ENCODE peak calls at places on chromosomes 13 and 19, in eight cellular contexts. One of them, this sample, is unnamed.

GRCh38 chr19:47035127-47035494 is 13.3 kb downstream of the TMEM160 start:
- DNase-seq in right cardiac atrium: no peak
- DNase-seq in A549: no peak
- DNase-seq in heart right ventricle: no peak
- DNase-seq in endodermal cell: peak
- DNase-seq in psoas muscle: no peak
- DNase-seq in ascending aorta: no peak
- DNase-seq in aorta: no peak
- DNase-seq in this sample: no peak

GRCh38 chr13:66534561-66534960 is 695.6 kb downstream of the PCDH9 start:
- DNase-seq in right cardiac atrium: no peak
- DNase-seq in A549: no peak
- DNase-seq in heart right ventricle: no peak
- DNase-seq in endodermal cell: no peak
- DNase-seq in psoas muscle: no peak
- DNase-seq in ascending aorta: no peak
- DNase-seq in aorta: no peak
- DNase-seq in this sample: no peak

GRCh38 chr13:51793570-51794273 is 10.2 kb downstream of the DHRS12 start:
- DNase-seq in right cardiac atrium: no peak
- DNase-seq in A549: no peak
- DNase-seq in heart right ventricle: no peak
- DNase-seq in endodermal cell: no peak
- DNase-seq in psoas muscle: no peak
- DNase-seq in ascending aorta: no peak
- DNase-seq in aorta: no peak
- DNase-seq in this sample: peak

GRCh38 chr19:35013820-35014754 is 14.0 kb downstream of the GRAMD1A start:
- DNase-seq in right cardiac atrium: no peak
- DNase-seq in A549: no peak
- DNase-seq in heart right ventricle: no peak
- DNase-seq in endodermal cell: no peak
- DNase-seq in psoas muscle: no peak
- DNase-seq in ascending aorta: no peak
- DNase-seq in aorta: no peak
- DNase-seq in this sample: no peak

GRCh38 chr13:34025746-34026145 is 207.8 kb downstream of the RFC3 start:
- DNase-seq in right cardiac atrium: no peak
- DNase-seq in A549: no peak
- DNase-seq in heart right ventricle: no peak
- DNase-seq in endodermal cell: no peak
- DNase-seq in psoas muscle: no peak
- DNase-seq in ascending aorta: no peak
- DNase-seq in aorta: no peak
- DNase-seq in this sample: no peak

GRCh38 chr13:27709779-27710178 is 82.5 kb upstream of the GSX1 start:
- DNase-seq in right cardiac atrium: no peak
- DNase-seq in A549: no peak
- DNase-seq in heart right ventricle: no peak
- DNase-seq in endodermal cell: no peak
- DNase-seq in psoas muscle: no peak
- DNase-seq in ascending aorta: no peak
- DNase-seq in aorta: no peak
- DNase-seq in this sample: no peak

GRCh38 chr19:48991823-48992570 is 1.1 kb downstream of the GYS1 start:
- DNase-seq in right cardiac atrium: peak
- DNase-seq in A549: peak
- DNase-seq in heart right ventricle: peak
- DNase-seq in endodermal cell: peak
- DNase-seq in psoas muscle: peak
- DNase-seq in ascending aorta: no peak
- DNase-seq in aorta: peak
- DNase-seq in this sample: peak

GRCh38 chr19:44587863-44588752 is 25.3 kb upstream of the IGSF23 start:
- DNase-seq in right cardiac atrium: no peak
- DNase-seq in A549: peak
- DNase-seq in heart right ventricle: no peak
- DNase-seq in endodermal cell: no peak
- DNase-seq in psoas muscle: no peak
- DNase-seq in ascending aorta: no peak
- DNase-seq in aorta: no peak
- DNase-seq in this sample: peak

GRCh38 chr13:59747529-59747928 is 416.2 kb downstream of the DIAPH3 start:
- DNase-seq in right cardiac atrium: no peak
- DNase-seq in A549: no peak
- DNase-seq in heart right ventricle: no peak
- DNase-seq in endodermal cell: no peak
- DNase-seq in psoas muscle: no peak
- DNase-seq in ascending aorta: no peak
- DNase-seq in aorta: no peak
- DNase-seq in this sample: no peak

GRCh38 chr19:54448037-54448773 is 794 bp upstream of the LENG8 start:
- DNase-seq in right cardiac atrium: peak
- DNase-seq in A549: peak
- DNase-seq in heart right ventricle: peak
- DNase-seq in endodermal cell: peak
- DNase-seq in psoas muscle: peak
- DNase-seq in ascending aorta: no peak
- DNase-seq in aorta: peak
- DNase-seq in this sample: no peak

GRCh38 chr19:29576761-29577661 is 29.1 kb upstream of the POP4 start:
- DNase-seq in right cardiac atrium: no peak
- DNase-seq in A549: no peak
- DNase-seq in heart right ventricle: no peak
- DNase-seq in endodermal cell: no peak
- DNase-seq in psoas muscle: no peak
- DNase-seq in ascending aorta: no peak
- DNase-seq in aorta: no peak
- DNase-seq in this sample: no peak

GRCh38 chr13:31556376-31556775 is 182.9 kb upstream of the RXFP2 start:
- DNase-seq in right cardiac atrium: no peak
- DNase-seq in A549: no peak
- DNase-seq in heart right ventricle: no peak
- DNase-seq in endodermal cell: no peak
- DNase-seq in psoas muscle: no peak
- DNase-seq in ascending aorta: no peak
- DNase-seq in aorta: no peak
- DNase-seq in this sample: no peak

GRCh38 chr13:111403266-111403665 is 82.8 kb downstream of the TEX29 start:
- DNase-seq in right cardiac atrium: no peak
- DNase-seq in A549: no peak
- DNase-seq in heart right ventricle: no peak
- DNase-seq in endodermal cell: no peak
- DNase-seq in psoas muscle: no peak
- DNase-seq in ascending aorta: no peak
- DNase-seq in aorta: no peak
- DNase-seq in this sample: no peak

GRCh38 chr13:23488442-23488841 is 54.9 kb upstream of the SACS start:
- DNase-seq in right cardiac atrium: no peak
- DNase-seq in A549: no peak
- DNase-seq in heart right ventricle: peak
- DNase-seq in endodermal cell: no peak
- DNase-seq in psoas muscle: no peak
- DNase-seq in ascending aorta: no peak
- DNase-seq in aorta: no peak
- DNase-seq in this sample: peak

GRCh38 chr13:66265446-66265845 is 964.7 kb downstream of the PCDH9 start:
- DNase-seq in right cardiac atrium: no peak
- DNase-seq in A549: no peak
- DNase-seq in heart right ventricle: no peak
- DNase-seq in endodermal cell: no peak
- DNase-seq in psoas muscle: no peak
- DNase-seq in ascending aorta: no peak
- DNase-seq in aorta: no peak
- DNase-seq in this sample: no peak

GRCh38 chr13:95262837-95263381 is 38.3 kb downstream of the ABCC4 start:
- DNase-seq in right cardiac atrium: no peak
- DNase-seq in A549: no peak
- DNase-seq in heart right ventricle: no peak
- DNase-seq in endodermal cell: no peak
- DNase-seq in psoas muscle: no peak
- DNase-seq in ascending aorta: no peak
- DNase-seq in aorta: no peak
- DNase-seq in this sample: no peak

GRCh38 chr19:14015454-14016035 is 9.4 kb upstream of the RFX1 start:
- DNase-seq in right cardiac atrium: no peak
- DNase-seq in A549: no peak
- DNase-seq in heart right ventricle: no peak
- DNase-seq in endodermal cell: no peak
- DNase-seq in psoas muscle: no peak
- DNase-seq in ascending aorta: no peak
- DNase-seq in aorta: no peak
- DNase-seq in this sample: no peak
- H3K27ac ChIP-seq in right cardiac atrium: no peak
- H3K27ac ChIP-seq in A549: no peak
- H3K27ac ChIP-seq in heart right ventricle: no peak
- H3K27ac ChIP-seq in endodermal cell: no peak
- H3K27ac ChIP-seq in psoas muscle: no peak
- H3K27ac ChIP-seq in ascending aorta: no peak
- H3K27ac ChIP-seq in aorta: no peak
- H3K27ac ChIP-seq in this sample: no peak

GRCh38 chr13:97223711-97224461 is 1.8 kb downstream of the MBNL2 start:
- DNase-seq in right cardiac atrium: no peak
- DNase-seq in A549: peak
- DNase-seq in heart right ventricle: peak
- DNase-seq in endodermal cell: peak
- DNase-seq in psoas muscle: peak
- DNase-seq in ascending aorta: no peak
- DNase-seq in aorta: no peak
- DNase-seq in this sample: no peak
- H3K27ac ChIP-seq in right cardiac atrium: peak
- H3K27ac ChIP-seq in A549: peak
- H3K27ac ChIP-seq in heart right ventricle: peak
- H3K27ac ChIP-seq in endodermal cell: peak
- H3K27ac ChIP-seq in psoas muscle: peak
- H3K27ac ChIP-seq in ascending aorta: peak
- H3K27ac ChIP-seq in aorta: peak
- H3K27ac ChIP-seq in this sample: peak

GRCh38 chr19:5309438-5310204 is 31.0 kb downstream of the PTPRS start:
- DNase-seq in right cardiac atrium: no peak
- DNase-seq in A549: no peak
- DNase-seq in heart right ventricle: no peak
- DNase-seq in endodermal cell: peak
- DNase-seq in psoas muscle: no peak
- DNase-seq in ascending aorta: no peak
- DNase-seq in aorta: no peak
- DNase-seq in this sample: no peak

GRCh38 chr19:5312058-5312457 is 28.6 kb downstream of the PTPRS start:
- DNase-seq in right cardiac atrium: no peak
- DNase-seq in A549: no peak
- DNase-seq in heart right ventricle: no peak
- DNase-seq in endodermal cell: no peak
- DNase-seq in psoas muscle: no peak
- DNase-seq in ascending aorta: no peak
- DNase-seq in aorta: no peak
- DNase-seq in this sample: no peak

GRCh38 chr19:5306531-5306930 is 34.1 kb downstream of the PTPRS start:
- DNase-seq in right cardiac atrium: no peak
- DNase-seq in A549: no peak
- DNase-seq in heart right ventricle: no peak
- DNase-seq in endodermal cell: no peak
- DNase-seq in psoas muscle: no peak
- DNase-seq in ascending aorta: no peak
- DNase-seq in aorta: no peak
- DNase-seq in this sample: no peak

GRCh38 chr19:5307655-5308054 is 33.0 kb downstream of the PTPRS start:
- DNase-seq in right cardiac atrium: no peak
- DNase-seq in A549: no peak
- DNase-seq in heart right ventricle: no peak
- DNase-seq in endodermal cell: no peak
- DNase-seq in psoas muscle: no peak
- DNase-seq in ascending aorta: no peak
- DNase-seq in aorta: no peak
- DNase-seq in this sample: no peak

GRCh38 chr19:5308471-5309437 is 31.9 kb downstream of the PTPRS start:
- DNase-seq in right cardiac atrium: peak
- DNase-seq in A549: no peak
- DNase-seq in heart right ventricle: peak
- DNase-seq in endodermal cell: no peak
- DNase-seq in psoas muscle: no peak
- DNase-seq in ascending aorta: peak
- DNase-seq in aorta: peak
- DNase-seq in this sample: peak
- H3K27ac ChIP-seq in right cardiac atrium: peak
- H3K27ac ChIP-seq in A549: no peak
- H3K27ac ChIP-seq in heart right ventricle: peak
- H3K27ac ChIP-seq in endodermal cell: peak
- H3K27ac ChIP-seq in psoas muscle: no peak
- H3K27ac ChIP-seq in ascending aorta: peak
- H3K27ac ChIP-seq in aorta: no peak
- H3K27ac ChIP-seq in this sample: peak

GRCh38 chr19:39435499-39436349 is at the start of gene RPS16:
- DNase-seq in right cardiac atrium: peak
- DNase-seq in A549: peak
- DNase-seq in heart right ventricle: peak
- DNase-seq in endodermal cell: peak
- DNase-seq in psoas muscle: peak
- DNase-seq in ascending aorta: peak
- DNase-seq in aorta: peak
- DNase-seq in this sample: peak

GRCh38 chr19:39432677-39433025 is 3.1 kb downstream of the RPS16 start:
- DNase-seq in right cardiac atrium: no peak
- DNase-seq in A549: no peak
- DNase-seq in heart right ventricle: no peak
- DNase-seq in endodermal cell: no peak
- DNase-seq in psoas muscle: no peak
- DNase-seq in ascending aorta: no peak
- DNase-seq in aorta: no peak
- DNase-seq in this sample: no peak

GRCh38 chr19:39434123-39435076 is 1.3 kb downstream of the RPS16 start:
- DNase-seq in right cardiac atrium: no peak
- DNase-seq in A549: no peak
- DNase-seq in heart right ventricle: no peak
- DNase-seq in endodermal cell: no peak
- DNase-seq in psoas muscle: no peak
- DNase-seq in ascending aorta: no peak
- DNase-seq in aorta: no peak
- DNase-seq in this sample: no peak

GRCh38 chr19:39430675-39431593 is 4.8 kb downstream of the RPS16 start:
- DNase-seq in right cardiac atrium: peak
- DNase-seq in A549: peak
- DNase-seq in heart right ventricle: peak
- DNase-seq in endodermal cell: peak
- DNase-seq in psoas muscle: no peak
- DNase-seq in ascending aorta: peak
- DNase-seq in aorta: peak
- DNase-seq in this sample: no peak

DNA sequence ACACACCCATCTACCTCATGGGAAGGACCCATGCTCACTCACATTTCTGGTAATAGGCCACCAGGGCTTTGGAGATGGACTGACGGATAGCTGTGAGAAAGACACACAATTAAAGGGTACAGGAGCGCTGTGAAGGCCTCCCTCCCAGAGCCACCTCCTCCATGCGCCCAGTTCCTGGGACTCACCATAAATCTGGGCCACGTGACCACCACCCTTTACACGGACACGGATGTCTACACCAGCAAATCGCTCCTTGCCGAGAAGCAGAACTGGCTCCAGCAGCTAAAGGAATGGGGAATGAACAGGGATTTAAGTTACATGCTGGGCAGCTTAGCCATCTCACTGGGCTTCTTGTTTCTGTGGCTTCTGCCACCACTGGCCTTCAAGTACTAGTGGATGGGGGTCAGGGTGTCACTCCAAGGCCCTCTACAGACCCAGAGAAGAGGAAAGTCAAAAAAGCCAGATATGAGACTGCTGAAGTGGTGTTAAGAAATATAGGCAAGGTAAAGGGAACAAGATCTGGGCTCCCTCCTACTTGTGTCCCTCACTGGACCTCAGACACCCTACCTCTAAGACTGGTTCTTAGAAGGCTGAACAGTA is 2.2 kb downstream of the RPS16 start:
- DNase-seq in right cardiac atrium: no peak
- DNase-seq in A549: no peak
- DNase-seq in heart right ventricle: no peak
- DNase-seq in endodermal cell: no peak
- DNase-seq in psoas muscle: no peak
- DNase-seq in ascending aorta: no peak
- DNase-seq in aorta: no peak
- DNase-seq in this sample: no peak
- H3K27ac ChIP-seq in right cardiac atrium: no peak
- H3K27ac ChIP-seq in A549: peak
- H3K27ac ChIP-seq in heart right ventricle: peak
- H3K27ac ChIP-seq in endodermal cell: no peak
- H3K27ac ChIP-seq in psoas muscle: peak
- H3K27ac ChIP-seq in ascending aorta: no peak
- H3K27ac ChIP-seq in aorta: no peak
- H3K27ac ChIP-seq in this sample: peak